ENCODE peak calls at places on chromosomes 5 and 9, in five cellular contexts. D is HFFc6, T is germinal center, Q is mucosa of gallbladder, V is activated T-cell treated with anti-CD3 and anti-CD28 coated beads for 1 hour. F is an unnamed sample.
A peak's percentile ranks its signal among the peaks of the same experiment; 100 is the strongest.

GRCh38 chr5:57494104-57495098 is 11.8 kb upstream of the ACTBL2 start:
- DNase-seq in Q (peak; percentile 81), T (no peak), V (peak; percentile 7), D (peak; percentile 95), F (no peak)

GRCh38 chr5:11904270-11904906 is at the start of gene CTNND2:
- DNase-seq in T (no peak), Q (peak; percentile 53), D (no peak), V (no peak), F (peak; percentile 70)

GRCh38 chr5:29114331-29114768 is 2076.0 kb upstream of the CDH9 start:
- DNase-seq in Q (no peak), T (no peak), V (no peak), D (no peak), F (no peak)

GRCh38 chr9:110531776-110532175 is 47.8 kb downstream of the SVEP1 start:
- DNase-seq in D (no peak), V (no peak), Q (no peak), T (no peak), F (no peak)

GRCh38 chr5:154714271-154714986 is 40.7 kb upstream of the LARP1 start:
- DNase-seq in T (peak; percentile 50), Q (peak; percentile 38), V (no peak), D (no peak), F (no peak)

GRCh38 chr5:3268760-3269330 is 326.8 kb upstream of the IRX1 start:
- DNase-seq in T (no peak), Q (no peak), V (no peak), D (no peak), F (no peak)

GRCh38 chr9:84254972-84255371 is 85.6 kb downstream of the SLC28A3 start:
- DNase-seq in Q (peak; percentile 15), V (no peak), D (no peak), T (no peak), F (peak; percentile 61)

GRCh38 chr9:36151306-36152210 is 15.0 kb downstream of the GLIPR2 start:
- DNase-seq in T (peak; percentile 79), V (peak; percentile 77), Q (peak; percentile 51), D (peak; percentile 60), F (peak; percentile 39)

GRCh38 chr9:8800196-8800595 is 1000.6 kb upstream of the DMAC1 start:
- DNase-seq in Q (no peak), V (no peak), D (no peak), T (no peak), F (no peak)

GRCh38 chr9:132973713-132974112 is 4.8 kb upstream of the GFI1B start:
- DNase-seq in Q (no peak), D (peak; percentile 18), V (no peak), T (peak; percentile 46), F (peak; percentile 46)